ENCODE peak calls at places on chromosomes 16 and 17, in four cellular contexts. N is uterus; V is GM23248; M is CD8-positive, alpha-beta T cell. D is an unnamed sample.

GRCh38 chr16:50505115-50505514 is 43.1 kb upstream of the NKD1 start:
- DNase-seq in N (no peak), V (no peak), M (no peak), D (no peak)

GRCh38 chr17:31631759-31632158 is 227.3 kb downstream of the COPRS start:
- DNase-seq in N (no peak), V (no peak), M (no peak), D (no peak)

GRCh38 chr17:45077643-45078042 is 16.5 kb downstream of the NMT1 start:
- DNase-seq in N (no peak), V (no peak), M (no peak), D (no peak)

GRCh38 chr17:2691965-2692780 is 19.4 kb downstream of the CLUH start:
- DNase-seq in N (no peak), V (no peak), M (no peak), D (no peak)

GRCh38 chr16:77788196-77789084 is at the start of gene VAT1L:
- DNase-seq in N (no peak), V (peak), M (no peak), D (no peak)

GRCh38 chr16:3998793-3999478 is 117.3 kb downstream of the ADCY9 start:
- DNase-seq in N (peak), V (peak), M (no peak), D (no peak)

GRCh38 chr16:67528222-67528869 is at the start of gene RIPOR1:
- DNase-seq in N (peak), V (peak), M (no peak), D (no peak)

GRCh38 chr16:8946544-8946943 is 17.2 kb downstream of the USP7 start:
- DNase-seq in N (no peak), V (no peak), M (no peak), D (no peak)

GRCh38 chr17:68378202-68379149 is 78.8 kb downstream of the WIPI1 start:
- DNase-seq in N (peak), V (peak), M (no peak), D (peak)

GRCh38 chr17:19321481-19322128 is 40.9 kb downstream of the B9D1 start:
- DNase-seq in N (no peak), V (no peak), M (no peak), D (no peak)

GRCh38 chr16:47973552-47973951 is 182.2 kb downstream of the ABCC12 start:
- DNase-seq in N (no peak), V (no peak), M (no peak), D (no peak)

GRCh38 chr16:69393898-69394849 is 8.4 kb upstream of the TERF2 start:
- DNase-seq in N (no peak), V (peak), M (no peak), D (no peak)

GRCh38 chr17:61064087-61064951 is 335.3 kb upstream of the TBX2 start:
- DNase-seq in N (no peak), V (peak), M (no peak), D (no peak)

GRCh38 chr16:50711862-50712567 is 18.6 kb downstream of the NOD2 start:
- DNase-seq in N (no peak), V (no peak), M (no peak), D (no peak)

GRCh38 chr16:9054460-9054859 is 37.0 kb upstream of the HAPSTR1 start:
- DNase-seq in N (no peak), V (peak), M (no peak), D (no peak)

GRCh38 chr17:40243756-40244155 is 24.7 kb downstream of the WIPF2 start:
- DNase-seq in N (no peak), V (peak), M (no peak), D (no peak)

GRCh38 chr16:56408379-56409098 is 16.8 kb downstream of the AMFR start:
- DNase-seq in N (no peak), V (no peak), M (no peak), D (no peak)

GRCh38 chr16:7378024-7378695 is 45.5 kb downstream of the RBFOX1 start:
- DNase-seq in N (no peak), V (no peak), M (no peak), D (no peak)

GRCh38 chr16:88464447-88465318 is 11.6 kb downstream of the ZFPM1 start:
- DNase-seq in N (no peak), V (no peak), M (no peak), D (no peak)

GRCh38 chr16:28494141-28494851 is at the start of gene APOBR:
- DNase-seq in N (no peak), V (no peak), M (peak), D (no peak)

GRCh38 chr16:54649846-54650245 is 280.8 kb upstream of the IRX5 start:
- DNase-seq in N (no peak), V (peak), M (no peak), D (no peak)

GRCh38 chr16:72974142-72974769 is 73.7 kb downstream of the ZFHX3 start:
- DNase-seq in N (no peak), V (no peak), M (no peak), D (no peak)

GRCh38 chr17:7466644-7467341 is 12.6 kb downstream of the ZBTB4 start:
- DNase-seq in N (peak), V (peak), M (no peak), D (no peak)

GRCh38 chr17:2967515-2967914 is 95.9 kb downstream of the OR1D5 start:
- DNase-seq in N (no peak), V (no peak), M (no peak), D (no peak)

GRCh38 chr17:31788571-31788946 is 70.5 kb downstream of the COPRS start:
- DNase-seq in N (no peak), V (no peak), M (no peak), D (no peak)

GRCh38 chr16:54106078-54106477 is 180.5 kb downstream of the IRX3 start:
- DNase-seq in N (no peak), V (no peak), M (no peak), D (no peak)

GRCh38 chr17:39597372-39598046 is 10.2 kb downstream of the NEUROD2 start:
- DNase-seq in N (no peak), V (no peak), M (no peak), D (no peak)

GRCh38 chr16:10039220-10040096 is 142.8 kb downstream of the GRIN2A start:
- DNase-seq in N (no peak), V (no peak), M (no peak), D (no peak)

GRCh38 chr17:62627219-62627903 is at the start of gene MRC2:
- DNase-seq in N (peak), V (peak), M (peak), D (peak)

GRCh38 chr17:64687959-64688358 is 25.9 kb upstream of the SMURF2 start:
- DNase-seq in N (no peak), V (peak), M (no peak), D (no peak)

GRCh38 chr16:74304164-74304834 is 7.7 kb downstream of the PSMD7 start:
- DNase-seq in N (no peak), V (peak), M (no peak), D (no peak)

GRCh38 chr17:21375757-21376584 is at the start of gene KCNJ12:
- DNase-seq in N (no peak), V (peak), M (no peak), D (no peak)

GRCh38 chr17:35575759-35576158 is 2.6 kb downstream of the PEX12 start:
- DNase-seq in N (no peak), V (no peak), M (no peak), D (no peak)

GRCh38 chr16:57485091-57485915 is 990 bp downstream of the DOK4 start:
- DNase-seq in N (no peak), V (peak), M (no peak), D (no peak)

GRCh38 chr17:4499431-4500187 is 928 bp downstream of the SPNS2 start:
- DNase-seq in N (no peak), V (no peak), M (no peak), D (no peak)

GRCh38 chr17:43545383-43545632 is 832 bp downstream of the ETV4 start:
- DNase-seq in N (no peak), V (peak), M (no peak), D (no peak)

GRCh38 chr16:24482681-24483202 is 56.6 kb upstream of the RBBP6 start:
- DNase-seq in N (no peak), V (no peak), M (no peak), D (no peak)

GRCh38 chr17:3911271-3912053 is 4.8 kb downstream of the P2RX1 start:
- DNase-seq in N (no peak), V (no peak), M (peak), D (no peak)

GRCh38 chr16:28136751-28137434 is 73.4 kb upstream of the GSG1L start:
- DNase-seq in N (no peak), V (no peak), M (peak), D (no peak)

GRCh38 chr16:86505185-86505898 is 5.0 kb upstream of the FOXF1 start:
- DNase-seq in N (no peak), V (peak), M (no peak), D (no peak)

GRCh38 chr16:86508028-86508946 is 2.0 kb upstream of the FOXF1 start:
- DNase-seq in N (no peak), V (peak), M (no peak), D (no peak)

GRCh38 chr16:86508947-86509758 is 1.2 kb upstream of the FOXF1 start:
- DNase-seq in N (peak), V (peak), M (no peak), D (no peak)

GRCh38 chr16:86505899-86506864 is 4.1 kb upstream of the FOXF1 start:
- DNase-seq in N (no peak), V (no peak), M (no peak), D (no peak)

GRCh38 chr16:86507173-86508027 is 2.9 kb upstream of the FOXF1 start:
- DNase-seq in N (no peak), V (no peak), M (no peak), D (no peak)
- H3K4me3 ChIP-seq in N (no peak), V (no peak), M (no peak), D (peak)

GRCh38 chr17:41848788-41849187 is 11.2 kb downstream of the KLHL10 start:
- DNase-seq in N (no peak), V (no peak), M (no peak), D (no peak)

GRCh38 chr17:41849251-41849990 is 11.8 kb downstream of the KLHL10 start:
- DNase-seq in N (no peak), V (no peak), M (no peak), D (no peak)

DNA sequence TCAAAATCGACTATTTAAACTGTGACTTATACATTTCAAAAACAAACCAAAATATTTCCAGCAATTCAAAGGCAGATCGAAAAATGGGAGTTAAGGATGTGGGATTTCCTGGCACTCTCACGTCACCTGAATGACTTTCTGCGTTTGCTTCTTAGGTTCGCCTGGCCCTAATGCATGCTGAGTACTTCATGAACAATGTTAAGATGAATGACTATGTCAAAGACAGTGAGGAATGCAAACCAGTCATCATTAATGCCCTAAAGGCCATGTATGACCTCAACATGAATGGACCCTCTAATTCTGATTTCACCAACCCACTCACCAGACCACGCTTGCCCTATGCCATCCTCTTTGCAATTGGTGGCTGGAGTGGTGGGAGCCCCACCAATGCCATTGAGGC is 7.3 kb downstream of the KLHL10 start:
- DNase-seq in N (no peak), V (peak), M (no peak), D (no peak)
- H3K4me3 ChIP-seq in N (no peak), V (no peak), M (no peak), D (no peak)

GRCh38 chr16:1774456-1774795 is 1.5 kb upstream of the MRPS34 start:
- DNase-seq in N (no peak), V (no peak), M (no peak), D (no peak)
- H3K4me3 ChIP-seq in N (no peak), V (peak), M (no peak), D (peak)

GRCh38 chr17:11899494-11899893 is 97.8 kb downstream of the ZNF18 start:
- DNase-seq in N (no peak), V (no peak), M (no peak), D (no peak)
- H3K4me3 ChIP-seq in N (no peak), V (no peak), M (no peak), D (no peak)

GRCh38 chr17:59287887-59288286 is 43.6 kb upstream of the YPEL2 start:
- DNase-seq in N (no peak), V (no peak), M (no peak), D (no peak)
- H3K4me3 ChIP-seq in N (no peak), V (no peak), M (no peak), D (no peak)

DNA sequence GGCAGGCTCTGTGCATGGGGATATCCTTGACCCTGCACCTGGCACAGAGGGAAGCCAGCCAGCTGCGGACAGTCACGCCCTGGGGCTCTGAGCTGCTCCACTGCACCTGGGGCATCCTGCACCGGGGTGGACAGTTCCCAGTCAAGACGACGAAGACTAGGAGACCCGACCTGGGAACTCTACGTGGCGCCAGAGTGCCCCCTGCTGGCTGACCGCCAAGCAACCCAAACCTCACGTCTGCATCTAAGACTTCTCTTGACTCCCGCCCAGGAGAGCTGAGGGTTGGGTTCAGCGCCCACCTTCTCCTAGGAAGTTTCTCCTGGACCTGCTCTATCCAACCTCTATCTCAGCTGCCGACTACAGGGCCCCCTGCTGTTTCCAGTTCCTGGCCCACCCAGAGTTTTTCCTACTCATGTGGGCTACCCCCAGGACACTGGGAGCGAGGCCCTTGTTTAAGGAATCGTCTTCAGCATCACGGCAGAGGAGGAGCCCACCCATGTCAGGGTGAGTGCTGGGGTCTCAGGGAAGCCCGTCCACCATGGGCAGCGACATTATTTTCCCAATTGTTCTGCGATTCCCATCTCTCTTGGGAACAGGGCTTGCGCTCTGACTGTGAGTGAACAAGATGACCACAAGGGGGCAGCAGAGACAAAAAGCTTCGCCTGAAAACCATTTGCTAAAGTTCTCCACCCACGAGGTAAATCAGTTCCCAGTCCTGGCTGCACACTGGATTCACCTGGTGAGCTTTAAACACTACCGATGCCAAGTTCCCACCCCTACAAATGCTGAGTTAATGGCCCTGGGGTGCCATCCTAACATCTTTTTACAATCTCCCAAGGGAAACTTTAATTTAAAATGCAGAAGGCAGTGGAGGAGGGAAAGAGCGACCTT is 29.3 kb downstream of the TLE7 start:
- DNase-seq in N (peak), V (peak), M (peak), D (peak)
- H3K4me3 ChIP-seq in N (no peak), V (no peak), M (no peak), D (no peak)

GRCh38 chr17:37745801-37746426 is 1.1 kb upstream of the HNF1B start:
- DNase-seq in N (no peak), V (no peak), M (no peak), D (no peak)

GRCh38 chr17:37744633-37744927 is 279 bp downstream of the HNF1B start:
- DNase-seq in N (no peak), V (no peak), M (no peak), D (no peak)

GRCh38 chr17:37743875-37744632 is 805 bp downstream of the HNF1B start:
- DNase-seq in N (no peak), V (no peak), M (no peak), D (no peak)

GRCh38 chr17:37746617-37747016 is 1.8 kb upstream of the HNF1B start:
- DNase-seq in N (no peak), V (no peak), M (no peak), D (no peak)

GRCh38 chr17:37744961-37745800 is at the start of gene HNF1B:
- DNase-seq in N (no peak), V (no peak), M (no peak), D (no peak)
- H3K4me3 ChIP-seq in N (no peak), V (no peak), M (no peak), D (no peak)

DNA sequence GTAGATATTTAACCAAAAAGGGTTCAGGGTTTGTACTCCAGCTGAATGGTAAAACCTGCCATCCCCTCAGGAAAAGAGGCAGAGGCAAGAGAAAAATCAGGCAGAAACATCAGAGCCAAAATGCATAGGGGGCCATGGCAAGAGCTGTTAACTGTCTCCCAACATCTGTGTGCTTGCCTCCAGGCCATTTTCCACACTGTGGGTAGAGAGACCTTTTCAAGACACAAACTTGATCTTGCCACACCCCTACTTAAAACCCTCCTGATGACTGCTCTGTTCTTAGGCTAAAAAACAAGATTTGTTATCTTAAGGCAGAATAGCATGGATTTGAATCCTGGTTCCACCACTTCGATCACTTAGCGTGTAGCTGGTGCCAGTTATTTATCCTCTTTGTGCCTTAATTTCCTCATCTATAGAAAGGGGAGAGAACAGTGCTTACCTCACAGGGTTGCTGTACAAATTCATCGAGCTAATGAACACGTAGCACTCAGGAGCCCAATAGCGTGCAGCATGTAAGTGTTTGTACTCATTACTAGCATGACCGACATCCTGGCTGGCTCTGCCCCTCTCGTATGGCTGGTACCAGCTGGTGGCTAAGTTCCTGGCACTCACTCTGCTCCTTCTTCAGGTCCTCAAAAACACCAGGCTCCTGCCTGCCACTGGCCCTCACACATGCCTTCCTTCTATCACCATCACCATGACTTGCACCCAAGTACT is 25.8 kb downstream of the STAT3 start:
- DNase-seq in N (no peak), V (no peak), M (no peak), D (no peak)
- H3K4me3 ChIP-seq in N (no peak), V (no peak), M (no peak), D (no peak)

GRCh38 chr16:11793840-11794239 is 3.2 kb downstream of the ZC3H7A start:
- DNase-seq in N (no peak), V (peak), M (no peak), D (no peak)

GRCh38 chr16:11794991-11795886 is 1.8 kb downstream of the ZC3H7A start:
- DNase-seq in N (no peak), V (peak), M (no peak), D (no peak)

GRCh38 chr16:11794447-11794846 is 2.6 kb downstream of the ZC3H7A start:
- DNase-seq in N (no peak), V (no peak), M (no peak), D (no peak)

GRCh38 chr16:11791144-11791828 is 5.8 kb downstream of the ZC3H7A start:
- DNase-seq in N (no peak), V (no peak), M (no peak), D (no peak)

GRCh38 chr16:11792404-11793260 is 4.4 kb downstream of the ZC3H7A start:
- DNase-seq in N (no peak), V (no peak), M (no peak), D (no peak)
- H3K4me3 ChIP-seq in N (no peak), V (no peak), M (no peak), D (no peak)